ENCODE peak calls at places on chromosomes 12 and 14, in six cellular contexts. K is NCI-H2029; U is activated CD4-positive, alpha-beta T cell treated with anti-CD3 and anti-CD28 coated beads, Interleukin-2, amount 50 U/mL, for 48 hours; B is GM10248; Z is GM23338; M is NCI-H1417. Q is an unnamed sample.

GRCh38 chr14:64727551-64728071 is 23.4 kb downstream of the PLEKHG3 start:
- DNase-seq in B (no peak), U (no peak), K (no peak), Z (no peak), M (no peak), Q (no peak)

GRCh38 chr12:68003777-68004176 is 14.5 kb downstream of the IFNG-AS1 start:
- DNase-seq in M (no peak), K (no peak), U (no peak), Z (no peak), B (no peak), Q (no peak)

GRCh38 chr12:124586756-124587155 is 19.3 kb upstream of the NCOR2 start:
- DNase-seq in K (peak), U (no peak), Z (no peak), B (no peak), M (peak), Q (no peak)

GRCh38 chr12:52813885-52814709 is at the start of gene KRT4:
- DNase-seq in K (peak), U (no peak), Z (no peak), M (no peak), B (no peak), Q (no peak)

GRCh38 chr12:19474147-19474546 is 34.9 kb downstream of the AEBP2 start:
- DNase-seq in U (no peak), K (no peak), B (no peak), M (no peak), Z (no peak), Q (no peak)

GRCh38 chr12:111784953-111785352 is 18.2 kb downstream of the ALDH2 start:
- DNase-seq in M (no peak), U (no peak), K (no peak), B (no peak), Z (no peak), Q (no peak)

GRCh38 chr12:52010692-52011601 is 4.2 kb downstream of the TAMALIN start:
- DNase-seq in M (no peak), U (no peak), B (no peak), K (no peak), Z (no peak), Q (no peak)

GRCh38 chr14:29821665-29822429 is 105.8 kb downstream of the PRKD1 start:
- DNase-seq in B (no peak), U (no peak), K (peak), M (peak), Z (no peak), Q (no peak)

GRCh38 chr12:123026094-123026853 is 45.8 kb downstream of the ARL6IP4 start:
- DNase-seq in B (no peak), U (no peak), M (no peak), K (no peak), Z (no peak), Q (no peak)

GRCh38 chr12:4277856-4278581 is 4.5 kb downstream of the CCND2 start:
- DNase-seq in Z (no peak), B (no peak), M (no peak), K (no peak), U (no peak), Q (no peak)

GRCh38 chr12:41992692-41993215 is 151.9 kb downstream of the GXYLT1 start:
- DNase-seq in B (no peak), K (no peak), M (peak), U (no peak), Z (no peak), Q (no peak)

GRCh38 chr12:123533672-123534643 is at the start of gene RILPL1:
- DNase-seq in K (no peak), M (peak), Z (peak), B (peak), U (peak), Q (peak)

GRCh38 chr14:47270715-47271114 is 404.7 kb downstream of the MDGA2 start:
- DNase-seq in U (no peak), Z (no peak), B (no peak), K (no peak), M (no peak), Q (peak)

GRCh38 chr12:27245039-27245438 is 953 bp downstream of the STK38L start:
- DNase-seq in K (no peak), M (no peak), U (no peak), B (no peak), Z (peak), Q (no peak)

GRCh38 chr12:132550014-132550802 is 60.2 kb downstream of the LRCOL1 start:
- DNase-seq in Z (peak), K (no peak), U (no peak), B (no peak), M (no peak), Q (no peak)

GRCh38 chr12:25459541-25459951 is 93.5 kb downstream of the LMNTD1 start:
- DNase-seq in B (peak), M (no peak), Z (no peak), U (no peak), K (no peak), Q (no peak)

GRCh38 chr14:94476018-94476417 is at the start of gene SERPINA9:
- DNase-seq in K (no peak), Z (no peak), B (no peak), U (no peak), M (no peak), Q (no peak)